ENCODE peak calls at places on chromosomes 2 and 18, in four cellular contexts. One of them, this sample, is unnamed.

GRCh38 chr18:79900610-79901570 is 50.6 kb downstream of the SLC66A2 start:
- DNase-seq in K562: no peak
- DNase-seq in foreskin keratinocyte: no peak
- DNase-seq in Panc1: no peak
- DNase-seq in this sample: no peak

GRCh38 chr2:74864728-74865722 is 31.1 kb downstream of the HK2 start:
- DNase-seq in K562: peak
- DNase-seq in Panc1: no peak
- DNase-seq in foreskin keratinocyte: no peak
- DNase-seq in this sample: no peak

GRCh38 chr2:74917702-74918619 is 40.5 kb upstream of the POLE4 start:
- DNase-seq in K562: no peak
- DNase-seq in foreskin keratinocyte: peak
- DNase-seq in Panc1: peak
- DNase-seq in this sample: peak

GRCh38 chr2:157875720-157876065 is 437 bp downstream of the ACVR1 start:
- DNase-seq in foreskin keratinocyte: no peak
- DNase-seq in K562: peak
- DNase-seq in Panc1: no peak
- DNase-seq in this sample: peak

GRCh38 chr2:63888490-63889402 is 47.0 kb downstream of the UGP2 start:
- DNase-seq in K562: peak
- DNase-seq in Panc1: peak
- DNase-seq in foreskin keratinocyte: no peak
- DNase-seq in this sample: peak

GRCh38 chr2:107591541-107591940 is 235.2 kb upstream of the RGPD4 start:
- DNase-seq in foreskin keratinocyte: no peak
- DNase-seq in Panc1: no peak
- DNase-seq in K562: no peak
- DNase-seq in this sample: no peak

GRCh38 chr18:2091937-2092336 is 479.4 kb downstream of the METTL4 start:
- DNase-seq in Panc1: no peak
- DNase-seq in K562: no peak
- DNase-seq in foreskin keratinocyte: no peak
- DNase-seq in this sample: no peak

GRCh38 chr2:85888745-85889647 is at the start of gene ST3GAL5:
- DNase-seq in K562: peak
- DNase-seq in foreskin keratinocyte: no peak
- DNase-seq in Panc1: peak
- DNase-seq in this sample: peak

GRCh38 chr2:54771166-54771565 is 47.7 kb downstream of the EML6 start:
- DNase-seq in foreskin keratinocyte: peak
- DNase-seq in Panc1: no peak
- DNase-seq in K562: no peak
- DNase-seq in this sample: no peak

GRCh38 chr2:122704109-122704563 is 948.7 kb downstream of the TSN start:
- DNase-seq in Panc1: no peak
- DNase-seq in K562: no peak
- DNase-seq in foreskin keratinocyte: no peak
- DNase-seq in this sample: no peak

GRCh38 chr18:67301592-67301991 is 214.9 kb downstream of the DSEL start:
- DNase-seq in K562: no peak
- DNase-seq in foreskin keratinocyte: peak
- DNase-seq in Panc1: no peak
- DNase-seq in this sample: no peak

GRCh38 chr2:208101716-208102631 is 22.4 kb downstream of the CRYGD start:
- DNase-seq in Panc1: peak
- DNase-seq in K562: no peak
- DNase-seq in foreskin keratinocyte: no peak
- DNase-seq in this sample: peak

GRCh38 chr2:159797468-159798375 is at the start of gene CD302:
- DNase-seq in foreskin keratinocyte: no peak
- DNase-seq in Panc1: no peak
- DNase-seq in K562: peak
- DNase-seq in this sample: peak

GRCh38 chr2:159799833-159800232 is 1.8 kb upstream of the CD302 start:
- DNase-seq in K562: no peak
- DNase-seq in foreskin keratinocyte: no peak
- DNase-seq in Panc1: no peak
- DNase-seq in this sample: no peak

GRCh38 chr2:159801925-159802324 is 3.9 kb upstream of the CD302 start:
- DNase-seq in K562: no peak
- DNase-seq in foreskin keratinocyte: no peak
- DNase-seq in Panc1: no peak
- DNase-seq in this sample: no peak

GRCh38 chr2:159795781-159796667 is 2.0 kb downstream of the CD302 start:
- DNase-seq in K562: no peak
- DNase-seq in Panc1: no peak
- DNase-seq in foreskin keratinocyte: no peak
- DNase-seq in this sample: peak

DNA sequence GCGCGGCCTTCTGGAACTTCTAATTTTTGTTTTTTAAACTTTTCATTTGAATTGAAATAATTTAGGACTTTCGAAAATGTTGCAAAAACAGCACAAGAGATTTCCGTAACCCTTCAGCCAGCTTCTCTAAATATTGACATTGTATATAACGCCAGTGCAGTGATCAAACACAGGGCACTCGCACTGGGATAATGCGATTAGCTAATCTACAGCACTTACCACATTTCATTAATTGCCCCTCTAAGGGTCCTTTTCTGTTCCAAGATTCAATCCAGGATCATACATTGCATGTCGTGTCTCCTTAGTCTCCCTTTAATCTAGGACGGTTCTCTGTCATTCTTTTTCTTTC is 342 bp upstream of the CD302 start:
- DNase-seq in Panc1: no peak
- DNase-seq in foreskin keratinocyte: no peak
- DNase-seq in K562: no peak
- DNase-seq in this sample: no peak
- H3K27ac ChIP-seq in Panc1: peak
- H3K27ac ChIP-seq in foreskin keratinocyte: no peak
- H3K27ac ChIP-seq in K562: no peak
- H3K27ac ChIP-seq in this sample: peak

GRCh38 chr2:98468621-98469236 is 24.1 kb downstream of the INPP4A start:
- DNase-seq in foreskin keratinocyte: no peak
- DNase-seq in K562: no peak
- DNase-seq in Panc1: no peak
- DNase-seq in this sample: no peak

GRCh38 chr2:98465456-98466201 is 21.0 kb downstream of the INPP4A start:
- DNase-seq in Panc1: no peak
- DNase-seq in foreskin keratinocyte: no peak
- DNase-seq in K562: peak
- DNase-seq in this sample: peak

GRCh38 chr2:98464772-98465310 is 20.2 kb downstream of the INPP4A start:
- DNase-seq in foreskin keratinocyte: no peak
- DNase-seq in Panc1: no peak
- DNase-seq in K562: no peak
- DNase-seq in this sample: peak

GRCh38 chr2:98467652-98468051 is 23.0 kb downstream of the INPP4A start:
- DNase-seq in foreskin keratinocyte: no peak
- DNase-seq in Panc1: no peak
- DNase-seq in K562: no peak
- DNase-seq in this sample: no peak

GRCh38 chr2:98467082-98467536 is 22.5 kb downstream of the INPP4A start:
- DNase-seq in foreskin keratinocyte: no peak
- DNase-seq in K562: no peak
- DNase-seq in Panc1: no peak
- DNase-seq in this sample: no peak
- H3K27ac ChIP-seq in foreskin keratinocyte: no peak
- H3K27ac ChIP-seq in K562: no peak
- H3K27ac ChIP-seq in Panc1: no peak
- H3K27ac ChIP-seq in this sample: peak

GRCh38 chr2:46554381-46554780 is 75.0 kb downstream of the TMEM247 start:
- DNase-seq in foreskin keratinocyte: no peak
- DNase-seq in Panc1: no peak
- DNase-seq in K562: no peak
- DNase-seq in this sample: no peak
- H3K27ac ChIP-seq in foreskin keratinocyte: no peak
- H3K27ac ChIP-seq in Panc1: no peak
- H3K27ac ChIP-seq in K562: no peak
- H3K27ac ChIP-seq in this sample: no peak

DNA sequence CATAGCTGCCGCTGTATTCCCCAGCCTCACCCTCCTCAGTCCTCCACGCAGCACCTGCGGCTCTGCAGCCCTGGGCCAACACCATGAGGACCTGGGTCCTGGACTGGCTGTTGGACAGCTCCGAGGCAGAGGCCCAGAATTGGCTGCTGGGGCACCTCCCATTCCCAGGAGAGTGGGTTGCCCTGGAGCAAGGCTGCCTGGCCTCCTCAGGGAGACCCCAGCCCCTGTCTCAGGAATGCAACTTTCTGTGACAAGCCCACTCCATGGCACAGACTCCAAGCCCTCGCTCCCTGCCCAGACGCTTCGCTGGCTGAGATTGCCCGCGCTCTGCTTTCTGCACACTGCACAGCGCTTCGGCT is 33.0 kb downstream of the CYP26B1 start:
- DNase-seq in K562: no peak
- DNase-seq in Panc1: no peak
- DNase-seq in foreskin keratinocyte: no peak
- DNase-seq in this sample: no peak
- H3K27ac ChIP-seq in K562: no peak
- H3K27ac ChIP-seq in Panc1: no peak
- H3K27ac ChIP-seq in foreskin keratinocyte: no peak
- H3K27ac ChIP-seq in this sample: no peak

This sample was measured in small intestine.